ENCODE peak calls at places on chromosomes 11 and 22, in five cellular contexts. L is PC-3, X is heart right ventricle, G is adrenal gland, M is tibial artery. C is an unnamed sample. For H3K9me3 and H3K4me1, the result is how much of the 10 kb centered on the place peaks cover.

GRCh38 chr11:93846411-93846810 is 4.0 kb downstream of the VSTM5 start:
- DNase-seq in M (no peak), G (no peak), L (peak), X (no peak), C (no peak)

GRCh38 chr11:90120191-90120590 is 14.3 kb upstream of the NAALAD2 start:
- DNase-seq in L (no peak), M (no peak), G (no peak), X (no peak), C (no peak)

GRCh38 chr11:73335204-73335923 is 27.3 kb downstream of the ARHGEF17 start:
- DNase-seq in X (peak), L (peak), M (peak), G (peak), C (peak)

GRCh38 chr22:43541022-43541421 is 129.2 kb downstream of the MPPED1 start:
- DNase-seq in L (no peak), X (no peak), M (no peak), G (peak), C (peak)

GRCh38 chr22:49807780-49808708 is 19.6 kb downstream of the BRD1 start:
- DNase-seq in X (no peak), G (no peak), L (no peak), M (no peak), C (no peak)

GRCh38 chr11:128520886-128521696 is 66.3 kb downstream of the ETS1 start:
- DNase-seq in M (no peak), X (no peak), G (no peak), L (no peak), C (no peak)

GRCh38 chr11:12389676-12390075 is 12.3 kb downstream of the PARVA start:
- DNase-seq in L (no peak), X (no peak), G (no peak), M (no peak), C (no peak)

GRCh38 chr11:75508051-75508561 is 17.6 kb downstream of the GDPD5 start:
- DNase-seq in X (no peak), M (no peak), G (peak), L (no peak), C (no peak)

GRCh38 chr11:126561327-126561893 is 205.9 kb downstream of the ST3GAL4 start:
- DNase-seq in X (no peak), M (no peak), G (peak), L (peak), C (no peak)

GRCh38 chr11:118415739-118416068 is 14.3 kb downstream of the ATP5MG start:
- DNase-seq in X (no peak), M (no peak), G (peak), L (peak), C (peak)

GRCh38 chr11:38296211-38296776 is 1698.3 kb upstream of the RAG2 start:
- DNase-seq in M (peak), X (no peak), G (no peak), L (no peak), C (no peak)

GRCh38 chr11:69144719-69145365 is 10.9 kb upstream of the SMIM38 start:
- DNase-seq in M (no peak), X (no peak), G (no peak), L (no peak), C (no peak)

GRCh38 chr11:7672960-7673723 is at the start of gene CYB5R2:
- DNase-seq in L (no peak), M (peak), G (peak), X (peak), C (peak)

GRCh38 chr11:12731841-12732336 is 57.7 kb downstream of the TEAD1 start:
- DNase-seq in L (peak), M (no peak), X (no peak), G (no peak), C (no peak)

GRCh38 chr11:34160049-34160721 is 54.8 kb downstream of the NAT10 start:
- DNase-seq in X (no peak), M (no peak), L (no peak), G (no peak), C (no peak)

GRCh38 chr11:121241300-121242176 is 51.0 kb upstream of the SC5D start:
- DNase-seq in M (no peak), X (no peak), L (no peak), G (no peak), C (no peak)

GRCh38 chr11:74506823-74507222 is 13.3 kb upstream of the LIPT2 start:
- DNase-seq in X (no peak), L (no peak), M (no peak), G (no peak), C (no peak)

GRCh38 chr11:61718613-61719302 is 33.7 kb upstream of the MYRF start:
- DNase-seq in L (no peak), X (no peak), G (peak), M (no peak), C (peak)

GRCh38 chr11:77167111-77167626 is 39.1 kb downstream of the MYO7A start:
- DNase-seq in X (no peak), L (no peak), G (no peak), M (no peak), C (no peak)

GRCh38 chr11:77752518-77752917 is 68.0 kb downstream of the RSF1 start:
- DNase-seq in G (peak), M (no peak), L (no peak), X (no peak), C (no peak)

GRCh38 chr11:12077535-12078280 is 32.7 kb upstream of the MICAL2 start:
- DNase-seq in G (peak), M (no peak), X (no peak), L (peak), C (no peak)

GRCh38 chr11:118914178-118914918 is 11.4 kb downstream of the BCL9L start:
- DNase-seq in G (no peak), L (peak), X (no peak), M (no peak), C (no peak)

GRCh38 chr11:31114437-31114836 is 255.1 kb downstream of the DCDC1 start:
- DNase-seq in X (no peak), L (no peak), G (no peak), M (no peak), C (no peak)

GRCh38 chr11:17490232-17490631 is 13.6 kb upstream of the ABCC8 start:
- DNase-seq in M (no peak), X (no peak), L (no peak), G (no peak), C (no peak)

GRCh38 chr11:69002743-69003231 is 10.3 kb downstream of the MRGPRF start:
- DNase-seq in G (no peak), M (no peak), X (no peak), L (no peak), C (peak)

GRCh38 chr11:119536801-119537200 is 113.8 kb upstream of the THY1 start:
- DNase-seq in X (no peak), M (peak), L (no peak), G (no peak), C (no peak)

GRCh38 chr11:10441652-10442503 is 13.2 kb upstream of the AMPD3 start:
- DNase-seq in X (no peak), M (no peak), L (no peak), G (no peak), C (no peak)

GRCh38 chr11:116421529-116422185 is 351.1 kb downstream of the BUD13 start:
- DNase-seq in X (no peak), M (no peak), L (no peak), G (no peak), C (no peak)

GRCh38 chr22:38303974-38304373 is 13.3 kb downstream of the CSNK1E start:
- DNase-seq in M (no peak), L (no peak), X (peak), G (no peak), C (no peak)

GRCh38 chr11:47483408-47483807 is 34.5 kb upstream of the RAPSN start:
- DNase-seq in G (no peak), X (no peak), L (no peak), M (no peak), C (no peak)

GRCh38 chr22:46067159-46068111 is 82.9 kb upstream of the PPARA start:
- DNase-seq in M (peak), G (peak), X (peak), L (peak), C (peak)

GRCh38 chr11:111911563-111912401 is at the start of gene CRYAB:
- DNase-seq in G (peak), X (peak), L (peak), M (peak), C (peak)

GRCh38 chr11:19382131-19382611 is 141.4 kb upstream of the E2F8 start:
- DNase-seq in X (no peak), M (no peak), G (peak), L (no peak), C (no peak)

GRCh38 chr11:9170450-9170849 is 79.1 kb upstream of the SCUBE2 start:
- DNase-seq in M (no peak), L (no peak), G (no peak), X (no peak), C (no peak)

GRCh38 chr11:58968251-58968711 is 29.0 kb downstream of the GLYATL1 start:
- DNase-seq in M (no peak), G (no peak), L (no peak), X (no peak), C (no peak)

GRCh38 chr11:126007263-126007662 is 55.4 kb downstream of the CDON start:
- DNase-seq in L (peak), G (no peak), X (no peak), M (no peak), C (no peak)

GRCh38 chr11:78961938-78962701 is 387.5 kb upstream of the NARS2 start:
- DNase-seq in X (no peak), M (no peak), L (peak), G (peak), C (peak)

DNA sequence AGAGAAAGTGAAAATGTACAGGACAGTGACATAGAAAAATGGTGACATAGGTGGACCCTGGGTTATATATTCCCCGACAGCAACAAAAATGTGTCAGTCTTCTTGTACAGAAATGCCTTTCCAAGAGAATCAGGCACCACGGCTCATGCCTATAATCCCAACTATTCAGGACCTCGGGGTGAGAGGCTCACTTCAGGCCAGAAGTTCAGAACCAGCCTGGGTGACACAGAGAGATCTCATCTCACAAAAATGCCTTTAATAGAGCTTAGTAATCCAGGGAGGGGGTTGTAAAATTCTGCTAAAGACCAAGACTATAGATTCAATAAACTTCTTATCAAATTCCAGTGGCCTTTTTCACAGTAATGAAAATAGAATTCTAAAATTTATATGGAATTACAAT is 10.7 kb downstream of the ZNF195 start:
- DNase-seq in G (no peak), M (no peak), L (peak), X (no peak), C (no peak)
- H3K9me3 ChIP-seq in G (under half), M (under half), L (under half), X (under half), C (under half)

GRCh38 chr11:2732261-2732939 is 32.6 kb upstream of the KCNQ1OT1 start:
- DNase-seq in L (no peak), M (no peak), G (no peak), X (peak), C (no peak)
- H3K4me3 ChIP-seq in L (no peak), M (no peak), G (no peak), X (no peak), C (no peak)

GRCh38 chr22:37230673-37231405 is 13.2 kb downstream of the RAC2 start:
- DNase-seq in X (no peak), M (peak), L (no peak), G (no peak), C (peak)

GRCh38 chr22:37229805-37230672 is 14.0 kb downstream of the RAC2 start:
- DNase-seq in X (no peak), M (peak), L (peak), G (no peak), C (peak)

GRCh38 chr22:37228106-37229011 is 15.7 kb downstream of the RAC2 start:
- DNase-seq in L (peak), G (no peak), M (no peak), X (no peak), C (peak)

GRCh38 chr22:37231406-37232139 is 12.5 kb downstream of the RAC2 start:
- DNase-seq in G (no peak), X (no peak), L (no peak), M (no peak), C (peak)

DNA sequence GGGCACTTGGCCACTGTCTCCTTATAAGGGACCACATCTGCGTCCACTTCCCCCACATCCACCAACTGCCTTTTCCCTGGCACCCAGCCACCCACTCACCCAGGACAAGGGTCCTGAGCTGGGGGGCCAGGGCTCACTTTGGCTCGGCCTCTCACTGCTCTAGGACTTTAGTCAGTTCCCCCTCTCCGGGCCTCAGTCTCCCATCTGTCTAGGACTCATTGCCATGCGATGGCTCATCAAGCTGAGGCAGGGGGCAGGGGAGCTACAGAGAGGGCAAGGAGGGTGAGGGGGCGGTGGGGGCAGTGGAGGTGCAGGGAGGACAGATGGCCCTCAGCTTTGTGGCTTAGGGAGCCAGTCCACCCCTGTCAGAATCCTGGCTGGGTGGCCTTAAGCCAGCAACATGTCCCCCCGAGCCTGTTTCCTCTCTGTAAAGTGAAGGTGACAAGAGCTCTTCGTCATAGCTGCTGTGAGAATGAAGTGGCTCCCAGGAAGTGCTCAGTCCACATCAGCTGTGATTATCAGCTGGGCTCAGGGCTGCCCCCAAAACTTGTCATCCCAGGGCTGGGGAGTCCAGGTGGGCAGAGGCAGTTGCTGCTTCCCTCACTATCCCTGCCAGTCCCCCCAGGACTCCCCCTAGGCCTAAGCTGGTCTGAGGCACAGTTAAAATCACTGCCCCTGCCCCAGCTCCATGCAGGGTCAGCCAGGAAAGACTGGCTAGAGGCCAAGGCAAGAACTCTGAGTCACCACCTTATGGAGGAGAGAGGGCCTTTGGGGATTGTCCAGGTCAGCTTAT is 14.9 kb downstream of the RAC2 start:
- DNase-seq in G (peak), L (peak), X (no peak), M (peak), C (peak)
- H3K4me1 ChIP-seq in G (under half), L (under half), X (under half), M (under half), C (under half)

DNA sequence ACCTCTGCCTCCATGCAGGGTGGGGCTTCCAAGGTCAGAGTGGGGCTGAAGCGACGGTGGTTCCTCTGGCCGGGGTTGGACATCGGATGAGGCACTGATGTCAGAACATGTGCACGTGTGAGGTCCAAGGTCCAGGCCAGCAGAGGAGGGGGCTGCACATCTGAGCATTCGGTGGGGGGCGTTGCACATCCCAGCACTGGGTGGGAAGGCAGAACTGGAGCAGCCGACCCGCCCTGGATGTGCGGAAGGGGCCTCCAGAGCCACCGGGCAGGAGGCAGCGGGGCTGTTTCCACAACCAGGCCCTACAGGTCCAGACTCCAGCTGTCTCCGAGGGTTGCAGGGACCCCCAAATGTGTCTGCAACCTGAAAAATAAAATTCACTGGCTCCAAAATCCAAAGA is 271.0 kb downstream of the CTTN start:
- DNase-seq in X (no peak), L (no peak), M (no peak), G (no peak), C (no peak)
- H3K9me3 ChIP-seq in X (under half), L (under half), M (under half), G (under half), C (under half)

GRCh38 chr11:2841411-2842190 is 44.0 kb downstream of the CDKN1C start:
- DNase-seq in G (no peak), M (no peak), X (no peak), L (no peak), C (no peak)
- H3K4me3 ChIP-seq in G (no peak), M (no peak), X (no peak), L (no peak), C (no peak)